ENCODE peak calls at places on chromosomes 6 and 20, in nine cellular contexts. X is fibroblast of the conjunctiva, D is T-helper 17 cell, M is mesenteric fat pad, H is GM20000, P is HuH-7.5, G is smooth muscle cell of the brain vasculature, A is NCI-H446 treated with DMSO at 0.1 percent for 48 hours, F is HT1080. B is an unnamed sample.

GRCh38 chr6:7526755-7527154 is 14.7 kb upstream of the DSP start:
- DNase-seq in D (no peak), A (no peak), G (no peak), M (no peak), P (no peak), X (no peak), H (no peak), F (no peak), B (no peak)

GRCh38 chr6:110814488-110815259 is 595 bp downstream of the CDK19 start:
- DNase-seq in X (peak), H (peak), P (peak), M (peak), A (no peak), G (no peak), F (peak), D (peak), B (peak)

GRCh38 chr20:7770578-7770977 is 169.7 kb downstream of the HAO1 start:
- DNase-seq in A (no peak), D (no peak), M (no peak), X (no peak), G (peak), H (no peak), F (no peak), P (no peak), B (no peak)

GRCh38 chr6:135667694-135668455 is 170.3 kb upstream of the AHI1 start:
- DNase-seq in H (no peak), P (no peak), F (peak), M (no peak), A (peak), D (no peak), G (no peak), X (peak), B (no peak)

GRCh38 chr20:52104546-52105044 is 87.0 kb downstream of the ZFP64 start:
- DNase-seq in G (no peak), X (no peak), D (no peak), P (peak), M (no peak), H (peak), F (no peak), A (no peak), B (no peak)

GRCh38 chr20:32599783-32600340 is 14.7 kb upstream of the NOL4L start:
- DNase-seq in X (no peak), F (no peak), G (no peak), P (no peak), H (no peak), D (no peak), M (no peak), A (no peak), B (no peak)

GRCh38 chr6:129501401-129502051 is 208.5 kb downstream of the ARHGAP18 start:
- DNase-seq in G (peak), H (no peak), M (no peak), A (peak), P (no peak), F (peak), X (peak), D (no peak), B (peak)

GRCh38 chr6:169725270-169726048 is 1.2 kb upstream of the PHF10 start:
- DNase-seq in X (peak), F (no peak), P (peak), D (no peak), H (no peak), G (no peak), M (no peak), A (no peak), B (peak)